ENCODE peak calls at places on chromosomes 5 and 9, in eight cellular contexts. One of them, this sample, is unnamed.

GRCh38 chr9:133368249-133368881 is 7.5 kb downstream of the SURF4 start:
- DNase-seq in fibroblast of lung: no peak
- DNase-seq in SK-N-SH: peak; percentile 79
- DNase-seq in tibial artery: no peak
- DNase-seq in mammary epithelial cell: no peak
- DNase-seq in pancreas: no peak
- DNase-seq in Panc1: no peak
- DNase-seq in A549: no peak
- DNase-seq in this sample: no peak

GRCh38 chr9:29021632-29022031 is 1448.4 kb upstream of the C9orf72 start:
- DNase-seq in fibroblast of lung: no peak
- DNase-seq in SK-N-SH: no peak
- DNase-seq in tibial artery: no peak
- DNase-seq in mammary epithelial cell: no peak
- DNase-seq in pancreas: no peak
- DNase-seq in Panc1: no peak
- DNase-seq in A549: no peak
- DNase-seq in this sample: no peak

GRCh38 chr5:157718529-157718928 is 12.7 kb upstream of the THG1L start:
- DNase-seq in fibroblast of lung: peak; percentile 83
- DNase-seq in SK-N-SH: peak; percentile 61
- DNase-seq in tibial artery: no peak
- DNase-seq in mammary epithelial cell: peak; percentile 52
- DNase-seq in pancreas: no peak
- DNase-seq in Panc1: peak; percentile 48
- DNase-seq in A549: peak; percentile 55
- DNase-seq in this sample: peak; percentile 32

GRCh38 chr9:105425817-105426433 is 21.9 kb upstream of the FSD1L start:
- DNase-seq in fibroblast of lung: peak; percentile 58
- DNase-seq in SK-N-SH: peak; percentile 52
- DNase-seq in tibial artery: no peak
- DNase-seq in mammary epithelial cell: no peak
- DNase-seq in pancreas: no peak
- DNase-seq in Panc1: no peak
- DNase-seq in A549: peak; percentile 55
- DNase-seq in this sample: peak; percentile 61

GRCh38 chr5:45038366-45038987 is 229.7 kb downstream of the MRPS30 start:
- DNase-seq in fibroblast of lung: peak; percentile 25
- DNase-seq in SK-N-SH: peak; percentile 14
- DNase-seq in tibial artery: no peak
- DNase-seq in mammary epithelial cell: no peak
- DNase-seq in pancreas: no peak
- DNase-seq in Panc1: peak; percentile 22
- DNase-seq in A549: peak; percentile 3
- DNase-seq in this sample: no peak

GRCh38 chr5:141557681-141558136 is 61.1 kb downstream of the DIAPH1 start:
- DNase-seq in fibroblast of lung: peak; percentile 99
- DNase-seq in SK-N-SH: peak; percentile 69
- DNase-seq in tibial artery: peak; percentile 81
- DNase-seq in mammary epithelial cell: peak; percentile 99
- DNase-seq in pancreas: peak; percentile 78
- DNase-seq in Panc1: peak; percentile 82
- DNase-seq in A549: peak; percentile 31
- DNase-seq in this sample: peak; percentile 99

GRCh38 chr9:95167998-95168397 is 149.5 kb downstream of the FANCC start:
- DNase-seq in fibroblast of lung: peak; percentile 97
- DNase-seq in SK-N-SH: peak; percentile 26
- DNase-seq in tibial artery: peak; percentile 55
- DNase-seq in mammary epithelial cell: peak; percentile 81
- DNase-seq in pancreas: no peak
- DNase-seq in Panc1: peak; percentile 65
- DNase-seq in A549: peak; percentile 28
- DNase-seq in this sample: peak; percentile 87

GRCh38 chr5:68378204-68378830 is 162.8 kb downstream of the PIK3R1 start:
- DNase-seq in fibroblast of lung: no peak
- DNase-seq in SK-N-SH: no peak
- DNase-seq in tibial artery: no peak
- DNase-seq in mammary epithelial cell: no peak
- DNase-seq in pancreas: no peak
- DNase-seq in Panc1: no peak
- DNase-seq in A549: no peak
- DNase-seq in this sample: no peak

GRCh38 chr5:568061-568781 is 43.9 kb upstream of the CEP72 start:
- DNase-seq in fibroblast of lung: no peak
- DNase-seq in SK-N-SH: no peak
- DNase-seq in tibial artery: no peak
- DNase-seq in mammary epithelial cell: no peak
- DNase-seq in pancreas: no peak
- DNase-seq in Panc1: no peak
- DNase-seq in A549: no peak
- DNase-seq in this sample: no peak

GRCh38 chr9:123093141-123093540 is 59.7 kb downstream of the GPR21 start:
- DNase-seq in fibroblast of lung: no peak
- DNase-seq in SK-N-SH: no peak
- DNase-seq in tibial artery: no peak
- DNase-seq in mammary epithelial cell: no peak
- DNase-seq in pancreas: no peak
- DNase-seq in Panc1: no peak
- DNase-seq in A549: no peak
- DNase-seq in this sample: no peak

GRCh38 chr5:60196382-60197113 is 303.0 kb upstream of the PDE4D start:
- DNase-seq in fibroblast of lung: peak; percentile 89
- DNase-seq in SK-N-SH: no peak
- DNase-seq in tibial artery: peak; percentile 49
- DNase-seq in mammary epithelial cell: peak; percentile 97
- DNase-seq in pancreas: no peak
- DNase-seq in Panc1: no peak
- DNase-seq in A549: peak; percentile 69
- DNase-seq in this sample: peak; percentile 91

GRCh38 chr9:71253021-71253420 is 131.6 kb upstream of the TRPM3 start:
- DNase-seq in fibroblast of lung: no peak
- DNase-seq in SK-N-SH: no peak
- DNase-seq in tibial artery: no peak
- DNase-seq in mammary epithelial cell: peak; percentile 0
- DNase-seq in pancreas: no peak
- DNase-seq in Panc1: no peak
- DNase-seq in A549: no peak
- DNase-seq in this sample: no peak

GRCh38 chr9:127873886-127874285 is 3.6 kb downstream of the AK1 start:
- DNase-seq in fibroblast of lung: peak; percentile 81
- DNase-seq in SK-N-SH: peak; percentile 69
- DNase-seq in tibial artery: peak; percentile 85
- DNase-seq in mammary epithelial cell: no peak
- DNase-seq in pancreas: peak; percentile 89
- DNase-seq in Panc1: no peak
- DNase-seq in A549: no peak
- DNase-seq in this sample: peak; percentile 62

GRCh38 chr9:12448246-12448645 is 244.9 kb upstream of the TYRP1 start:
- DNase-seq in fibroblast of lung: no peak
- DNase-seq in SK-N-SH: no peak
- DNase-seq in tibial artery: no peak
- DNase-seq in mammary epithelial cell: no peak
- DNase-seq in pancreas: no peak
- DNase-seq in Panc1: no peak
- DNase-seq in A549: no peak
- DNase-seq in this sample: no peak

GRCh38 chr9:83220737-83221136 is 157.8 kb upstream of the RASEF start:
- DNase-seq in fibroblast of lung: peak; percentile 56
- DNase-seq in SK-N-SH: no peak
- DNase-seq in tibial artery: no peak
- DNase-seq in mammary epithelial cell: peak; percentile 89
- DNase-seq in pancreas: no peak
- DNase-seq in Panc1: no peak
- DNase-seq in A549: no peak
- DNase-seq in this sample: peak; percentile 88

GRCh38 chr9:94802795-94803194 is 76.3 kb downstream of the AOPEP start:
- DNase-seq in fibroblast of lung: peak; percentile 44
- DNase-seq in SK-N-SH: no peak
- DNase-seq in tibial artery: no peak
- DNase-seq in mammary epithelial cell: peak; percentile 81
- DNase-seq in pancreas: no peak
- DNase-seq in Panc1: no peak
- DNase-seq in A549: no peak
- DNase-seq in this sample: no peak

GRCh38 chr9:137406876-137407589 is 15.9 kb downstream of the EXD3 start:
- DNase-seq in fibroblast of lung: peak; percentile 38
- DNase-seq in SK-N-SH: peak; percentile 98
- DNase-seq in tibial artery: no peak
- DNase-seq in mammary epithelial cell: peak; percentile 17
- DNase-seq in pancreas: peak; percentile 82
- DNase-seq in Panc1: no peak
- DNase-seq in A549: peak; percentile 64
- DNase-seq in this sample: peak; percentile 31

GRCh38 chr9:16028516-16028915 is 475.7 kb downstream of the CCDC171 start:
- DNase-seq in fibroblast of lung: peak; percentile 48
- DNase-seq in SK-N-SH: no peak
- DNase-seq in tibial artery: no peak
- DNase-seq in mammary epithelial cell: no peak
- DNase-seq in pancreas: no peak
- DNase-seq in Panc1: no peak
- DNase-seq in A549: no peak
- DNase-seq in this sample: peak; percentile 62

DNA sequence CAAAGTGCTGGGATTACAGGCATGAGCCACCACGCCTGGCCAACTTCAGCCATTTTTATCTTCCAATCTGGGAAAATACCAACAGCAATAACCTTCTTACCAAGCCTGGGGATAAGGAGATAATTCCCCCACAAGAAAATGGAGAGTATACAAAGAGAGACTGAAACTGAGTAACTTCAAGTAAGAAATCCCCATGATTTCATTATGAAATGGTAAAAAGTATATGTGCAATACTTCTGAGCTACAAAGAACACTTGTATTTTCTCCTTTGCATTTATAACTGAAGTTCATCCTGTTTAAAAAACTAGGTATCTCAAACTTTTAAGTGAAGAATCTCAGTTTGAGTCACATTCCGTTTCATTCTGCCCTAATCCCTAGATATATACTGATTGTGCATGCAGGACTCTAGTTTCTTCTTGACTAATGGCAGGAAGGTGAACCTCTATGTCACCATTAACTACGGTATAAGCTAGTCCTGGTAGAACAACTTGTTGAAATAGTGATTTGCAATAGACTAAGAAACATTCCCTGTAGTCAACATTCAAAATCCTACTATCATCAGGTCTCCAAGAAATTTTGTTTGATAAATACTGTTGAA is 2071.4 kb downstream of the MAT2B start:
- DNase-seq in fibroblast of lung: no peak
- DNase-seq in SK-N-SH: no peak
- DNase-seq in tibial artery: no peak
- DNase-seq in mammary epithelial cell: no peak
- DNase-seq in pancreas: no peak
- DNase-seq in Panc1: no peak
- DNase-seq in A549: no peak
- DNase-seq in this sample: no peak
- H3K4me3 ChIP-seq in fibroblast of lung: no peak overlapping the region
- H3K4me3 ChIP-seq in SK-N-SH: no peak overlapping the region
- H3K4me3 ChIP-seq in tibial artery: no peak overlapping the region
- H3K4me3 ChIP-seq in mammary epithelial cell: no peak overlapping the region
- H3K4me3 ChIP-seq in pancreas: no peak overlapping the region
- H3K4me3 ChIP-seq in Panc1: no peak overlapping the region
- H3K4me3 ChIP-seq in A549: no peak overlapping the region
- H3K4me3 ChIP-seq in this sample: no peak overlapping the region

GRCh38 chr9:116193636-116194035 is 40.0 kb downstream of the PAPPA start:
- DNase-seq in fibroblast of lung: peak; percentile 71
- DNase-seq in SK-N-SH: no peak
- DNase-seq in tibial artery: no peak
- DNase-seq in mammary epithelial cell: peak; percentile 83
- DNase-seq in pancreas: no peak
- DNase-seq in Panc1: no peak
- DNase-seq in A549: no peak
- DNase-seq in this sample: peak; percentile 82

GRCh38 chr9:116190997-116191396 is 37.4 kb downstream of the PAPPA start:
- DNase-seq in fibroblast of lung: peak; percentile 78
- DNase-seq in SK-N-SH: no peak
- DNase-seq in tibial artery: no peak
- DNase-seq in mammary epithelial cell: peak; percentile 85
- DNase-seq in pancreas: no peak
- DNase-seq in Panc1: no peak
- DNase-seq in A549: peak; percentile 17
- DNase-seq in this sample: peak; percentile 90

GRCh38 chr9:116189683-116190082 is 36.1 kb downstream of the PAPPA start:
- DNase-seq in fibroblast of lung: no peak
- DNase-seq in SK-N-SH: no peak
- DNase-seq in tibial artery: no peak
- DNase-seq in mammary epithelial cell: no peak
- DNase-seq in pancreas: peak; percentile 58
- DNase-seq in Panc1: no peak
- DNase-seq in A549: no peak
- DNase-seq in this sample: no peak

GRCh38 chr9:116190595-116190994 is 37.0 kb downstream of the PAPPA start:
- DNase-seq in fibroblast of lung: no peak
- DNase-seq in SK-N-SH: no peak
- DNase-seq in tibial artery: no peak
- DNase-seq in mammary epithelial cell: no peak
- DNase-seq in pancreas: no peak
- DNase-seq in Panc1: no peak
- DNase-seq in A549: no peak
- DNase-seq in this sample: no peak

GRCh38 chr9:116191757-116192415 is 38.3 kb downstream of the PAPPA start:
- DNase-seq in fibroblast of lung: no peak
- DNase-seq in SK-N-SH: no peak
- DNase-seq in tibial artery: no peak
- DNase-seq in mammary epithelial cell: no peak
- DNase-seq in pancreas: no peak
- DNase-seq in Panc1: no peak
- DNase-seq in A549: no peak
- DNase-seq in this sample: no peak
- TF ChIP-seq CTCF in fibroblast of lung: no peak
- TF ChIP-seq CTCF in SK-N-SH: peak; percentile 7
- TF ChIP-seq CTCF in tibial artery: no peak
- TF ChIP-seq CTCF in mammary epithelial cell: no peak
- TF ChIP-seq CTCF in pancreas: no peak
- TF ChIP-seq CTCF in Panc1: no peak
- TF ChIP-seq CTCF in A549: no peak
- TF ChIP-seq CTCF in this sample: no peak

GRCh38 chr5:128749584-128749983 is 211.5 kb upstream of the FBN2 start:
- DNase-seq in fibroblast of lung: no peak
- DNase-seq in SK-N-SH: no peak
- DNase-seq in tibial artery: no peak
- DNase-seq in mammary epithelial cell: no peak
- DNase-seq in pancreas: no peak
- DNase-seq in Panc1: no peak
- DNase-seq in A549: no peak
- DNase-seq in this sample: peak; percentile 32
- H3K4me3 ChIP-seq in fibroblast of lung: no peak overlapping the region
- H3K4me3 ChIP-seq in SK-N-SH: no peak overlapping the region
- H3K4me3 ChIP-seq in tibial artery: no peak overlapping the region
- H3K4me3 ChIP-seq in mammary epithelial cell: no peak overlapping the region
- H3K4me3 ChIP-seq in pancreas: no peak overlapping the region
- H3K4me3 ChIP-seq in Panc1: no peak overlapping the region
- H3K4me3 ChIP-seq in A549: no peak overlapping the region
- H3K4me3 ChIP-seq in this sample: peak overlapping the region; percentile 16

DNA sequence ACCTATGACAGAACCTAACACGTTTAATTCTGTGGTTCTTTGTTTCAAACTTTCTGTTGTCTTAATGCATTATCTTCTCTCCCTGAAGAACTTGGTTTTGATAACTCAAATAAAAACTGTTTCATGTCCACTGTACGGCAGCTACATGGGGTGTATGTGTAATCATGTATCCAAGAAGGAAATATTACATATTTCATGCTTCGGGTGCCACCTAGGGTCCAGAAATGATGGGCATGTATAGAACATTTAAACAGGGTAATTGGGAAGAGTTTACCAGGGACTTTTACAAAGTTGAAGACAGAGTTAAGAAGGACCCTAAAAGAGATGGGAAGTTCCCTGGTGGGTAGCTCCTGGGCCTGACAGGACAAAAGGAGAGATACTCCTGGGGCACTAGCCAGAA is 291.3 kb downstream of the FBXL7 start:
- DNase-seq in fibroblast of lung: peak; percentile 24
- DNase-seq in SK-N-SH: peak; percentile 45
- DNase-seq in tibial artery: no peak
- DNase-seq in mammary epithelial cell: no peak
- DNase-seq in pancreas: no peak
- DNase-seq in Panc1: no peak
- DNase-seq in A549: no peak
- DNase-seq in this sample: peak; percentile 25
- TF ChIP-seq CTCF in fibroblast of lung: no peak
- TF ChIP-seq CTCF in SK-N-SH: peak; percentile 57
- TF ChIP-seq CTCF in tibial artery: no peak
- TF ChIP-seq CTCF in mammary epithelial cell: no peak
- TF ChIP-seq CTCF in pancreas: no peak
- TF ChIP-seq CTCF in Panc1: no peak
- TF ChIP-seq CTCF in A549: no peak
- TF ChIP-seq CTCF in this sample: no peak